ENCODE peak calls at places on chromosome 4, in seven cellular contexts. F is naive thymus-derived CD4-positive, alpha-beta T cell; V is GM23248; N is PC-3; L is left ventricle myocardium inferior; Y is CD8-positive, alpha-beta memory T cell; J is breast epithelium. S is an unnamed sample. For H3K9me3, the result is how much of the 10 kb centered on the place peaks cover.

GRCh38 chr4:36292551-36293188 is 11.3 kb downstream of the DTHD1 start:
- DNase-seq in V (peak), N (no peak), L (no peak), F (no peak), J (no peak), Y (no peak), S (no peak)

GRCh38 chr4:2386717-2387116 is 31.7 kb downstream of the ZFYVE28 start:
- DNase-seq in J (no peak), Y (no peak), N (no peak), L (no peak), F (no peak), V (no peak), S (no peak)

GRCh38 chr4:146124023-146124680 is 51.4 kb upstream of the LSM6 start:
- DNase-seq in N (no peak), V (peak), F (no peak), L (no peak), J (no peak), Y (no peak), S (no peak)

GRCh38 chr4:105605493-105605892 is 53.1 kb downstream of the ARHGEF38 start:
- DNase-seq in Y (no peak), J (no peak), F (no peak), L (no peak), N (peak), V (peak), S (no peak)

GRCh38 chr4:165403667-165404066 is 24.9 kb downstream of the CPE start:
- DNase-seq in J (no peak), N (no peak), F (no peak), V (no peak), L (no peak), Y (no peak), S (no peak)

GRCh38 chr4:10008208-10009005 is 12.9 kb downstream of the SLC2A9 start:
- DNase-seq in N (peak), V (peak), L (no peak), J (no peak), Y (no peak), F (no peak), S (no peak)

GRCh38 chr4:41322613-41323012 is 65.9 kb downstream of the UCHL1 start:
- DNase-seq in F (no peak), J (no peak), N (no peak), V (no peak), L (no peak), Y (no peak), S (no peak)

GRCh38 chr4:79958511-79959264 is 114.3 kb downstream of the ANTXR2 start:
- DNase-seq in L (no peak), Y (no peak), J (no peak), V (no peak), F (no peak), N (no peak), S (no peak)

GRCh38 chr4:137267024-137267423 is 265.3 kb downstream of the PCDH18 start:
- DNase-seq in L (no peak), J (no peak), V (peak), N (peak), Y (no peak), F (no peak), S (no peak)

GRCh38 chr4:1855334-1856070 is 454 bp downstream of the LETM1 start:
- DNase-seq in N (peak), F (no peak), V (peak), Y (no peak), L (peak), J (no peak), S (no peak)

GRCh38 chr4:26909369-26909768 is 48.7 kb downstream of the STIM2 start:
- DNase-seq in N (no peak), J (no peak), L (no peak), F (no peak), V (no peak), Y (no peak), S (no peak)

GRCh38 chr4:48175806-48176205 is 41.8 kb upstream of the TXK start:
- DNase-seq in J (no peak), L (no peak), Y (no peak), N (peak), V (no peak), F (no peak), S (no peak)

GRCh38 chr4:150960079-150960478 is 55.0 kb downstream of the LRBA start:
- DNase-seq in N (peak), V (peak), Y (no peak), F (no peak), J (no peak), L (no peak), S (no peak)
- H3K9me3 ChIP-seq in N (under half), V (under half), Y (under half), F (under half), J (under half), L (under half), S (under half)

GRCh38 chr4:12499693-12500092 is 984.4 kb downstream of the RAB28 start:
- DNase-seq in F (no peak), L (no peak), N (no peak), Y (no peak), V (no peak), J (no peak), S (peak)

GRCh38 chr4:12492730-12493398 is 991.3 kb downstream of the RAB28 start:
- DNase-seq in L (no peak), Y (no peak), V (no peak), F (no peak), N (no peak), J (no peak), S (no peak)

GRCh38 chr4:12500409-12500808 is 983.7 kb downstream of the RAB28 start:
- DNase-seq in Y (no peak), J (no peak), V (no peak), F (no peak), N (no peak), L (no peak), S (no peak)

GRCh38 chr4:12495211-12495610 is 988.9 kb downstream of the RAB28 start:
- DNase-seq in J (no peak), F (no peak), N (no peak), V (no peak), L (no peak), Y (no peak), S (no peak)
- H3K9me3 ChIP-seq in J (under half), F (under half), N (under half), V (under half), L (under half), Y (under half), S (under half)

DNA sequence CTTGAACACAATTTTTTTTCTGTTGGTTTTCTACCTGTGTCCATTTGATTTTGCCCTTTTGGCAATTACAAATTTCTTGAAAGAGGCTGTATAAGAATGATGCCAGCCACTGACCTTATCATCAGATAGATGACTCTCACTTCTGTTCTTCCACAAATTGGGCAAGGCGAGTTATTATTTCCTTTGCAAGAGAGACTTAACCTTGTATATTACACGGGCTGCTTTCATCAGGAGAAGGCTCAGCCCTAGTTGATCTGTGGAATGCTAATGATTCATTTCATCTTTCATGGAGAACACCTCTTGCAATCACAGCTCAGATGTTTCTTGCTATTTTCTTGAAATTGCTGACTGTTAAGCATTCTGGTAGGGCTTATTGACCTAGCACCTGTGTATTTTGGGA is 1155.4 kb downstream of the STIM2 start:
- DNase-seq in L (no peak), F (no peak), V (no peak), J (no peak), Y (no peak), N (no peak), S (no peak)
- H3K9me3 ChIP-seq in L (under half), F (under half), V (under half), J (under half), Y (under half), N (under half), S (under half)

DNA sequence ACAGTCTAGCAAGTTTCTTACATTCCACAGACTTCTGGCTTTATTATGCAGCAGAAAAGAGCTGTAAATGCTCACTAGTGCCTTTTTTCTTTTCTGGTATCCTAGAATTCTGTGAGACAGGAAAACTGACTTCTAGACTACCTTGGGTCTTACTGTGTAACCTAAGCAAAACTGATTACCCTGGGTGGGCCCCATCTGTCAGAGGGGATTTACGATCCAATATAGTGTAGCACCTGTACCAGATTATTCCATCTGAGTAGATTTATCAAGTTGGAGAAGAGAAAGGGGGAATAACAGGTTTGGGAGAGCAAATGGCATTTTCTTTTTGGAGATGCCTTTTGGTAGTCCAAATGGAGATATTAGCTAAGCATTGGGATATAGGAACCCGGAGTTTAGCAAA is 46.7 kb downstream of the FSTL5 start:
- DNase-seq in F (no peak), J (no peak), Y (no peak), V (no peak), N (no peak), L (no peak), S (no peak)
- H3K9me3 ChIP-seq in F (under half), J (under half), Y (under half), V (under half), N (under half), L (under half), S (under half)

DNA sequence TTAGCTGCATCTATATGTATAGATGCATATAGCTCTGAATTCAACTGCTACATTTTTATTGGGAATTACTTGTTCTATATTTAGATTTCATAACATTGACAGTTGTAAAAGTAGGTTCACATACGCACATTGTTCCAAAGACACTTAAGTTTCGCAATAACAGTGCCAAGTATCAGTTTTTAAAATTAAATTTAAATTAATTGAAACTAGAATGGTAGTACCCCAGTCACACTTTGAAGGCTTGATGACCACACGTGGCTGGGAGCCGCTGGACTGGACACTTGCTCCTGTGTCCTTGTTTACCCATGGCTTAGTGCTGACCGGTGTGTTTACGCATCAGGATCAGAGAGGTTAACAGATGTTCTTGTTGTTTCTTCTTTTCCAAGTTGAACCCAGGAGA is 140.7 kb upstream of the PSAPL1 start:
- DNase-seq in N (no peak), J (no peak), Y (no peak), L (no peak), V (no peak), F (no peak), S (no peak)
- H3K9me3 ChIP-seq in N (under half), J (under half), Y (under half), L (half or more), V (under half), F (under half), S (under half)

DNA sequence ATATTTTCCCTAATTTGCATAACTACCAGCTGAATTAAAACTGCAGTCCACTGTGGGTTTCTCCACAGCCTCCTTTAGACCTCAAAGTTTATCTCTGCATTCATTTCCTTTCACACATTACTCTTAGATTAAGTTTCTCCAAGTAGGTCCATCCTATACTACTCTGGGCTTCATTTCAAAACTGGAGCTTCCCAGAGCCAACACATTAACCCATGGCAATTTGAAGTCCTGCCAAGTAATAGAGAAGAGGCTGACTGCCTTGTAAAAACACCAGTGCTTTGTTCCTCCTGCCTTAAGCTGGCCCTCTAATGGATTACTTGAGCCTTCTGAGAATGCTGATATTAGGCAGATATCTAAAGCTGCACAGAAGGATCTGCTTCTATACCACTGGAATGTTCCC is 997.2 kb upstream of the SLIT2 start:
- DNase-seq in F (no peak), J (no peak), N (no peak), Y (no peak), L (no peak), V (no peak), S (no peak)
- H3K9me3 ChIP-seq in F (under half), J (under half), N (under half), Y (under half), L (under half), V (under half), S (under half)

DNA sequence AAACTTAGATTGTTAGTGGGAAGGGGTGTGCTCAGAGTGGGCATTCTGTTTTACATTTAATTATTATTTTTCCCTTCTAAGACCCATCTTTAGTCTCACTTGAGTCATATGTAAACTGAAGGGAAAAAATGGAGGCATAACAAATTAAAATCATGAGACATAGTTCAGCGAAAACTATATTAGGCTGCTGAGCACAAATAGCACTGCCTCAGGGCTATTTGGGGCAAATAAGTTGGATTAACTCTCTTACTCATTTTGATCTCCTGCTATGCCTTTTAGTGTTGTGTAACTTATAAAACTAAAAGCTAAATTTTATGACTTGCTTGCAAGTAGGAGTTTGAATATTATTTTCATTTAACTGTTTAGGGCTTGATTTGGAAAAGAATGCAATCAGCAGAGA is 1329.2 kb upstream of the PCDH7 start:
- DNase-seq in L (no peak), N (no peak), V (no peak), Y (no peak), F (no peak), J (no peak), S (no peak)
- H3K9me3 ChIP-seq in L (under half), N (under half), V (under half), Y (under half), F (under half), J (under half), S (under half)

GRCh38 chr4:29037501-29037900 is 1682.7 kb upstream of the PCDH7 start:
- DNase-seq in V (no peak), F (no peak), N (no peak), Y (no peak), J (no peak), L (no peak), S (no peak)

DNA sequence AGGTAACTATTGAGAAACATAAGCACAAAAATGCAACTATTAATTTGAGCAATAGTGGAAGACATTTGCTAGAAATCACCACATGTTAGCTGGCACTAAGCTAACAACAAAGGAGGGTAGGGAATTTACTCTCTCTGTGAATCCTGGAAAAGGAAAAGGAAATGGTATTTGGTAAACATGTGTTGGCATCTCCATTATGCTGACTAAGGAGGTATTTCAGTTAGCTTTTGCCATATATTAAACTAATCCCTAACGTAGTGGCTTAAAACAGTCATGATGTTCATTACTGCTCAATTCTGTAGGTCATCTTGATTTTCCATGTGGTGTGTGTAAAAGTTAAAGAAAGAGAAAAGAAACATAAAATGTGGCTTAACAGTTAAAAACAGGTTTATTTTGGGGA is 1686.5 kb upstream of the PCDH7 start:
- DNase-seq in Y (no peak), L (no peak), V (no peak), F (no peak), N (no peak), J (no peak), S (no peak)
- H3K9me3 ChIP-seq in Y (under half), L (under half), V (under half), F (under half), N (under half), J (under half), S (under half)

S was measured in Caco-2.